ENCODE peak calls at places on chromosome 22, in four cellular contexts. One of them, this sample, is unnamed. For H3K4me1, the result is how much of the 10 kb centered on the place peaks cover.

GRCh38 chr22:26174280-26174679 is 5.0 kb downstream of the SEZ6L start:
- DNase-seq in cardiac muscle cell: no peak
- DNase-seq in pancreas: no peak
- DNase-seq in body of pancreas: no peak
- DNase-seq in this sample: no peak

GRCh38 chr22:33758125-33758483 is 162.2 kb downstream of the LARGE1 start:
- DNase-seq in cardiac muscle cell: no peak
- DNase-seq in pancreas: no peak
- DNase-seq in body of pancreas: no peak
- DNase-seq in this sample: no peak

GRCh38 chr22:26579331-26579886 is 10.5 kb downstream of the TPST2 start:
- DNase-seq in cardiac muscle cell: no peak
- DNase-seq in pancreas: no peak
- DNase-seq in body of pancreas: no peak
- DNase-seq in this sample: no peak

GRCh38 chr22:26445577-26446275 is 16.7 kb downstream of the ASPHD2 start:
- DNase-seq in cardiac muscle cell: no peak
- DNase-seq in pancreas: no peak
- DNase-seq in body of pancreas: no peak
- DNase-seq in this sample: no peak

GRCh38 chr22:28279888-28280287 is 360.8 kb upstream of the PITPNB start:
- DNase-seq in cardiac muscle cell: no peak
- DNase-seq in pancreas: no peak
- DNase-seq in body of pancreas: no peak
- DNase-seq in this sample: no peak

GRCh38 chr22:43207849-43208702 is 21.1 kb upstream of the TTLL12 start:
- DNase-seq in cardiac muscle cell: no peak
- DNase-seq in pancreas: no peak
- DNase-seq in body of pancreas: no peak
- DNase-seq in this sample: no peak

GRCh38 chr22:31229402-31230140 is 17.5 kb downstream of the LIMK2 start:
- DNase-seq in cardiac muscle cell: peak
- DNase-seq in pancreas: peak
- DNase-seq in body of pancreas: peak
- DNase-seq in this sample: no peak

GRCh38 chr22:42138122-42138770 is 7.6 kb upstream of the CYP2D6 start:
- DNase-seq in cardiac muscle cell: no peak
- DNase-seq in pancreas: no peak
- DNase-seq in body of pancreas: no peak
- DNase-seq in this sample: no peak

GRCh38 chr22:37079668-37080171 is 28.2 kb downstream of the KCTD17 start:
- DNase-seq in cardiac muscle cell: peak
- DNase-seq in pancreas: no peak
- DNase-seq in body of pancreas: no peak
- DNase-seq in this sample: no peak

DNA sequence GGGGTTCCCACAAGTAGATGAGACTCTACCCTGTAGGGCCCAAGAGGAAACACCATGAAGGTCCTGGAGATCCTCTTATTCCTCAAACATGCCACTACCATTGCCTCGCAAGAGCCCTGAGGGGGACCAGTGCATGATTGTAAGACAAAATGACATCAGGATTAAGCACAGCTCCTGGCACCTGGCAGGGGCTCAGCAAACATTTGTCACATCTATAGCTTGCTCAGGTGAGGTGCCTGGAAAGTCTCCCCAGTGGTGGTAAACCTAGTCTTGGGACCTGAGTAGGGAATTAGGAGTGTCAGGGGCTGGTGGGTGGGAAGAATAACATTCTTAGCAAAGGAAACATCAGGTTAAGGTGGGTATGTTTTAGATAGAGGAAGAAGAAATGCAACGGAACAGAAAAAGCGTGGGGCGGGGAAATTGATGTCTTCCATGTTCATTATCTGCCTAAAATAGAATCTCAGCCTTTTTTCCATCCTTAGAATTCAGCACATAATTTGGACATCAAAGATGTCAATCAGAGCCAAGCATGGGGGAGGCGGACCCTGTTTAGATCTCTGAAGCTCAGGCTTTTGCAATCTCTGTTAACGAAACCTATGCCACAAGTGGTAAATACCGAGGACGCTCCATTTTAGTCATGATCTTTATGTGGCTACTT is 925 bp downstream of the YPEL1 start:
- DNase-seq in cardiac muscle cell: no peak
- DNase-seq in pancreas: no peak
- DNase-seq in body of pancreas: peak
- DNase-seq in this sample: no peak
- H3K4me1 ChIP-seq in cardiac muscle cell: under half
- H3K4me1 ChIP-seq in pancreas: under half
- H3K4me1 ChIP-seq in body of pancreas: under half
- H3K4me1 ChIP-seq in this sample: under half

DNA sequence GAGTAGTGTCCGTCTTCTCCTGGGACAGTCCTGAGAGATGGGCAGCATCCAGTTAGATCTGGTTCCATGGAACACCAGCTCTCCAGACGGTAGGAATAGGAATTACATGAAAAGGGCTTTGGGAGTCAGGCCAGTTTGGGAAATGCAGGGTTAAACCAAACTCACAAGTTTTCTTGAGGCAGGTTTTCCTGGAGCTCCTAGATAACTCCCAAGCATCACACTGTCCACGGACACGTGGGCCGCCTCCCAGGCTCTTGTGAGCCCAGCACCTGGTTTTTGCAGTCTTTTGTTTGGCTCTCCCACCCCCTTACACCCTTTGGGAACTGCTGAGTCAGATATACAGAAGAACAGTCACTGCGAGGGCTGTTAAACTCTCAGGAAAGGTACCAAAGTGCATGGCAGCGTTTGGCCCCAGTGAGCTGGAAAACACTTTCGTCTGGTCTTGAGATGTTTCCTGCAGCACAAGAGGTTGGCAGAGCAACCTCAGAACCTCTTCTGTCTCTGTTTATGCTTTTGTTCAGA is 90.0 kb downstream of the BCR start:
- DNase-seq in cardiac muscle cell: no peak
- DNase-seq in pancreas: no peak
- DNase-seq in body of pancreas: no peak
- DNase-seq in this sample: no peak
- H3K4me3 ChIP-seq in cardiac muscle cell: no peak
- H3K4me3 ChIP-seq in pancreas: no peak
- H3K4me3 ChIP-seq in body of pancreas: no peak
- H3K4me3 ChIP-seq in this sample: no peak

GRCh38 chr22:46752911-46753310 is 9.5 kb upstream of the TBC1D22A start:
- DNase-seq in cardiac muscle cell: no peak
- DNase-seq in pancreas: no peak
- DNase-seq in body of pancreas: no peak
- DNase-seq in this sample: no peak
- H3K27ac ChIP-seq in cardiac muscle cell: no peak
- H3K27ac ChIP-seq in pancreas: peak
- H3K27ac ChIP-seq in body of pancreas: no peak
- H3K27ac ChIP-seq in this sample: no peak

GRCh38 chr22:20214853-20215252 is 53.3 kb downstream of the RTN4R start:
- DNase-seq in cardiac muscle cell: no peak
- DNase-seq in pancreas: no peak
- DNase-seq in body of pancreas: no peak
- DNase-seq in this sample: no peak
- H3K4me1 ChIP-seq in cardiac muscle cell: under half
- H3K4me1 ChIP-seq in pancreas: under half
- H3K4me1 ChIP-seq in body of pancreas: under half
- H3K4me1 ChIP-seq in this sample: under half

DNA sequence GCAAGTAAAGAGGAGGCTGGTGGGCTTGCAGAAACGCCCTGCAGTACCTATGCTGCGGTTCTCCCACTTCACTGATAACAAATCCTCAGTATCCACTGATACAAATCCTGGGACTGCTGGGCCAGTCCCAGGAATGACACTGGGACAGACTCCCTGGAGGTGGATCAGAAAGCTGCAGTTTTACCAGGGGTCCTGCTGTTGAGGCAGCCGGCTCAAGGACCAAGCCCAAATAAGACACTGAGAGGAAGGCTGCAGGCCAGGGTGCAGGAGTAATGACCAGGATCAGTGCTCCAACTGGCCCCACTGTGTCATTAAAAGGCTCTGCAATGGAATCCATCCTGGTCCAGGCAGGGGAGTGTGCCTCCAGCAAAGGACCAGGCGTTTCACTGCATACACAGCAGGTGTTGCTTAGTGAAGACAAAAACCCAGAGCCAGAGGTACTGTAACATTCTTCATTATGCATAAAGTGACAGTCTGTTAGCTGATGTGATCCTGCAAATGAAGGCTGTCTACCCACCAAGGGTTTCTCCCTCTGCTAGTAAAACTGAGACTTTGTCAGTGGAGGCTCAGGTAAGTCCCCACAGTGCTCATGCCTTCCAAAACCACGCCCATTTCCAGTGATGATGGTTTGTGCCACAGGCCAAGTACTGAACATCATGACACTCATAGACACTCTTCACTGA is 1.4 kb upstream of the C22orf39 start:
- DNase-seq in cardiac muscle cell: no peak
- DNase-seq in pancreas: no peak
- DNase-seq in body of pancreas: no peak
- DNase-seq in this sample: no peak
- H3K4me3 ChIP-seq in cardiac muscle cell: peak
- H3K4me3 ChIP-seq in pancreas: peak
- H3K4me3 ChIP-seq in body of pancreas: no peak
- H3K4me3 ChIP-seq in this sample: no peak

This sample was measured in iPS DF 6.9.